ENCODE peak calls at places on chromosomes 16 and 17, in five cellular contexts. U is transverse colon, T is K562, F is stomach, L is H1. K is an unnamed sample.

GRCh38 chr16:57893559-57894389 is 77.2 kb downstream of the CNGB1 start:
- DNase-seq in L (no peak), T (no peak), F (no peak), U (no peak), K (peak)

GRCh38 chr17:62587554-62587953 is 39.9 kb upstream of the MRC2 start:
- DNase-seq in U (no peak), T (no peak), F (no peak), L (no peak), K (peak)

GRCh38 chr16:12162151-12162559 is 185.6 kb downstream of the SNX29 start:
- DNase-seq in U (no peak), F (no peak), L (no peak), T (no peak), K (no peak)

GRCh38 chr16:56423584-56424403 is 1.6 kb downstream of the AMFR start:
- DNase-seq in F (no peak), T (peak), U (no peak), L (no peak), K (no peak)

GRCh38 chr17:65049085-65049756 is 7.3 kb downstream of the GNA13 start:
- DNase-seq in F (no peak), U (no peak), T (no peak), L (no peak), K (no peak)

GRCh38 chr16:35134471-35134870 is 1675.1 kb downstream of the TP53TG3F start:
- DNase-seq in T (no peak), F (no peak), L (no peak), U (no peak), K (no peak)

GRCh38 chr17:79296290-79296689 is 221.7 kb downstream of the ENGASE start:
- DNase-seq in U (no peak), L (no peak), T (no peak), F (no peak), K (no peak)

GRCh38 chr16:14309001-14309886 is 238.1 kb downstream of the MRTFB start:
- DNase-seq in T (no peak), L (no peak), U (no peak), F (peak), K (no peak)

GRCh38 chr17:27526603-27527002 is 70.4 kb downstream of the KSR1 start:
- DNase-seq in L (no peak), T (peak), F (peak), U (peak), K (no peak)

GRCh38 chr16:11105038-11105903 is 150.7 kb downstream of the SOCS1 start:
- DNase-seq in U (peak), T (peak), L (no peak), F (no peak), K (peak)

GRCh38 chr16:5042574-5043171 is 8.9 kb upstream of the NAGPA start:
- DNase-seq in T (peak), L (no peak), F (no peak), U (no peak), K (no peak)

GRCh38 chr17:28008526-28008925 is 34.0 kb upstream of the NLK start:
- DNase-seq in F (peak), U (peak), T (peak), L (peak), K (no peak)

GRCh38 chr16:70577256-70577698 is 53.7 kb downstream of the SF3B3 start:
- DNase-seq in U (no peak), F (no peak), L (no peak), T (no peak), K (no peak)

GRCh38 chr17:28385037-28385797 is 13.7 kb downstream of the SARM1 start:
- DNase-seq in L (no peak), F (peak), U (peak), T (no peak), K (peak)

GRCh38 chr17:28331891-28332420 is 3.3 kb downstream of the IFT20 start:
- DNase-seq in F (peak), U (peak), T (no peak), L (no peak), K (no peak)

GRCh38 chr17:35289222-35289621 is 46.4 kb downstream of the SLFN5 start:
- DNase-seq in U (no peak), F (no peak), T (no peak), L (no peak), K (no peak)

GRCh38 chr16:19698480-19699465 is 19.3 kb downstream of the KNOP1 start:
- DNase-seq in U (no peak), F (no peak), T (no peak), L (no peak), K (no peak)

GRCh38 chr17:44965491-44966234 is 2.4 kb downstream of the C1QL1 start:
- DNase-seq in L (no peak), U (no peak), F (no peak), T (no peak), K (no peak)

GRCh38 chr17:44960654-44961053 is 7.4 kb downstream of the C1QL1 start:
- DNase-seq in F (no peak), L (no peak), T (no peak), U (no peak), K (peak)

GRCh38 chr17:44966348-44967025 is 1.6 kb downstream of the C1QL1 start:
- DNase-seq in L (no peak), F (no peak), T (no peak), U (no peak), K (no peak)

GRCh38 chr17:44959821-44960523 is 8.1 kb downstream of the C1QL1 start:
- DNase-seq in T (no peak), U (no peak), F (no peak), L (no peak), K (no peak)

GRCh38 chr17:44961921-44962350 is 6.2 kb downstream of the C1QL1 start:
- DNase-seq in F (no peak), T (peak), L (no peak), U (no peak), K (no peak)
- TF ChIP-seq CTCF in F (no peak), T (peak), L (peak), U (no peak), K (no peak)

GRCh38 chr17:50046179-50046578 is 9.7 kb upstream of the ITGA3 start:
- DNase-seq in L (no peak), U (no peak), T (no peak), F (no peak), K (no peak)
- H3K27ac ChIP-seq in L (no peak), U (no peak), T (no peak), F (no peak), K (peak)

DNA sequence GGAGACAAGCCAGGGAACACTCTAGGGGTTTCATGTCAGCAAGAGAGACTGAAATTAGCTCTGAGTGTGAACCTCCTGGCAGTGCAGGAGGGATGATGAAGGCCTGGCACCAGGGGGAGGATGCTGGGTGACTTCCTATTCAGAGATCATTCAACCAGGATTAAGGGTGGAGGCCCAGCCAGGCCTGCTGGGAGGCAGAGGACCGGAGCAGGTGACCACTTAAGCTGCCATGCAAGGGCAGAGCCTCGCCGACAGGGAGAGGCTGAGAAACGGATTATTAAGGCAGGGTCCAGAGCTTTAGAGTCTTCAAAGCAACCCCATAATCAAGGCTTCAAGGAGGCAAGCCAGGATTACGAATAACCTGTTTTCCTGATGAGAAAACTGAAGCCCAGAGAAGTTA is 10.6 kb upstream of the SRCIN1 start:
- DNase-seq in L (no peak), U (no peak), T (no peak), F (no peak), K (no peak)
- TF ChIP-seq POLR2AphosphoS5 in L (no peak), U (no peak), T (no peak), F (no peak), K (no peak)

GRCh38 chr17:45021607-45022287 is 29.7 kb downstream of the DCAKD start:
- DNase-seq in T (peak), F (peak), L (no peak), U (peak), K (peak)

GRCh38 chr17:45019177-45019711 is 32.2 kb downstream of the DCAKD start:
- DNase-seq in U (peak), T (peak), F (peak), L (no peak), K (peak)

GRCh38 chr17:45022288-45022648 is 29.2 kb downstream of the DCAKD start:
- DNase-seq in L (no peak), T (no peak), U (no peak), F (no peak), K (no peak)

GRCh38 chr17:45020354-45021138 is 30.9 kb downstream of the DCAKD start:
- DNase-seq in U (peak), F (peak), T (no peak), L (no peak), K (no peak)

DNA sequence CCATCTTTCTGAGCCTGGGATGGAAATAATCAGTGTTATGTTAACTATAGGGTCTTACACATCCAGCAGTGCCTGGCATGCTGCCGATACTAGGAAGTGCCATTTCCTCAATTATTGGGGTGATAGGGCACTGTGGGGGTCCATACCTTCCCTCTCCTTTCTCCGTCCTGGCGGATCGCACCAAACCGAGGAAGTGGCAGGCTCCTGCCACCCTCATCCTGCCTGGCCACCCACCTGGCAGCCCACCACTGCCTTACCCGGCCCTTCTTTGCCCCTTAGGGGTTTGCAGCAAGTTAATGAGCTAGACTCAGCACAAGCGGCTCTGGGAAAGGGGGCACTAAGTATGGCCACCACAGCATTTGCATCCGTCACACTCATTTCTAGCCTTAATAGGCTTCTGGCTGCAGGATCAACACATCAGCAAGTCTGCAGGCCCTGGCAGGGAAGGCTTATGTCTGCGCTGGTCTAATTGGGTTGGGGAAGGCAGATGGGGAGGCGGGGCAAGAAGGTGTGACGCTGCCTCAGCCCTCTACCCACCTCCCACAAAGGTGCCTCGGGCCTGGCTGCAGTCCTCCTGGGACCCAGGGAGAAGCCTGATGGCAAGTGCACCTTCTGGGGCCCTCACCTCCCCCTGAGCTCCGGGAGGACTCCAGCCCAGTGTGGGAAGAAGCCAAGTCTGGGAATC is 28.6 kb downstream of the DCAKD start:
- DNase-seq in L (no peak), U (no peak), F (no peak), T (no peak), K (no peak)
- TF ChIP-seq CTCF in L (no peak), U (no peak), F (no peak), T (no peak), K (no peak)

DNA sequence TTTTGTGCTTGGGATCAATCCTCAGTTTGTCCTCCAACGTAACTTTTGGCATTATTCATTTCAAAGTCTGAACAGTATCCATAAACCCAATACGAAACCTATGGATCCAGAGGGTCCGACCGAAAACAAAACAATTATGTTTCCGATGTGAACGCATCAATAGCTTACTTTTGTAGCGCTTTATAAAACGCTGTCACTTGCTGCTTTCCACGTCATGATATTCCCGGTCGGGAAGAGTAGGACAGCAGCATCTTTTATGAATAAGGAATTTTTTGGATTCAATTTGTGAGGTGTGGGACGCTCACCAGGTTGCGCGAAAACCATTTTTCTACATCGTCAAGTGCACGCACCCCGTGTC is 383.8 kb downstream of the ZFHX3 start:
- DNase-seq in T (no peak), L (no peak), U (no peak), F (no peak), K (no peak)
- H3K27ac ChIP-seq in T (peak), L (peak), U (no peak), F (no peak), K (peak)

DNA sequence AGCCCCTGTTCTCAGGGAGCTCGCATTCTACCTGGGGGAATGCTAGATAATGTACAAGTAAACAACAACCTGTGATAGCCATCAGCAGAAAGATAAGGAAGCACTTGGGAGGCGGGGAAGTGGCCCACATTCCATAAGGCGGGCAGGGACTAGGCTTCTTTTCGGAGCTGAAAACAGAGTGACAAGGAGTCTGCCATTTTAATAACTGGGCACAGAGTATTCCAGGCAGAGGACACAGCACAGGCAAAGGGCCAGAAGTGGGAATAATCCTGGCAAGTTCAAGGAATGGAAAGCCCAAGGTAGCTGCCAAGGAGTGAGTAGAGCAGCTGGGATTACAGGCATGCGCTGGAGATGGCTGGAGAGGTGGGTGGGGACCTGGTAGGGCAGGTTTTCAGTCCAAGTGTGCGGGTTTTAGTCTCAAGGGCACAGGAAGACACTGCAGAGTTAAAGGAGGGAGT is 24.3 kb downstream of the USP43 start:
- DNase-seq in F (peak), L (no peak), U (no peak), T (no peak), K (peak)
- TF ChIP-seq POLR2AphosphoS5 in F (no peak), L (no peak), U (no peak), T (no peak), K (no peak)

GRCh38 chr16:27235055-27235937 is 32.0 kb downstream of the KDM8 start:
- DNase-seq in T (peak), L (no peak), U (peak), F (peak), K (no peak)
- TF ChIP-seq CTCF in T (peak), L (peak), U (peak), F (no peak), K (peak)

DNA sequence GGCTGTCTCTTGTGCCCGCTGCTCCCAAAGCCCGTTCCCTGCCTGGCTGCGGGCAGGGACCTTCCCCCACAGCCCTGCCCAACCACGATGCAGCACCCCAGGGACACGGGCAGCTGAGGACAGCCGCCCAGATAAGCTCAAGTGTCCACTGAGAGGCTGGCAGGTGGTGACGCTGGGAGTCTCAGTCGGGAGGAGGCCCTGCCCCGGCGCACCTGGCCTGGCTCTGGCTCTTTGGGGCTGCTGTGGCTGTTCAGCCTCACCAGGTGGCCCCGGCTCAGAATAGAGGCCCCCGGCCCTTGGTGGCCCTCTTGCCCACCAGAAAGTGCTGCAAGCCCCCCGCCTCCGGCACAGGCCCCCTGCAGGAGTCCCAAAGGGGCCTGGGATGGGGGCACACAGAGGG is 5.5 kb downstream of the NTHL1 start:
- DNase-seq in L (no peak), U (no peak), F (peak), T (no peak), K (peak)
- H3K27ac ChIP-seq in L (no peak), U (peak), F (peak), T (peak), K (peak)

GRCh38 chr16:83817022-83817421 is 9.2 kb downstream of the HSBP1 start:
- DNase-seq in L (no peak), U (no peak), T (no peak), F (no peak), K (no peak)

GRCh38 chr16:83814654-83814985 is 6.8 kb downstream of the HSBP1 start:
- DNase-seq in L (no peak), U (no peak), T (no peak), F (no peak), K (no peak)

GRCh38 chr16:83818276-83818675 is 10.5 kb downstream of the HSBP1 start:
- DNase-seq in T (no peak), F (no peak), U (no peak), L (no peak), K (no peak)

GRCh38 chr16:83810906-83811305 is 3.1 kb downstream of the HSBP1 start:
- DNase-seq in T (no peak), U (no peak), L (no peak), F (no peak), K (no peak)

GRCh38 chr16:83813818-83814653 is 6.3 kb downstream of the HSBP1 start:
- DNase-seq in L (no peak), T (no peak), F (no peak), U (peak), K (no peak)
- TF ChIP-seq POLR2AphosphoS5 in L (peak), T (no peak), F (no peak), U (peak), K (no peak)

GRCh38 chr17:18004901-18005305 is 32.2 kb downstream of the DRC3 start:
- DNase-seq in U (no peak), L (no peak), F (no peak), T (no peak), K (no peak)
- TF ChIP-seq CTCF in U (no peak), L (peak), F (no peak), T (no peak), K (no peak)